ENCODE peak calls at places on chromosomes 3 and 15, in seven cellular contexts. W, X, G, R, C, H and M are unnamed samples.

GRCh38 chr3:4720316-4721075 is 227.3 kb downstream of the ITPR1 start:
- DNase-seq in H (peak), X (no peak), W (peak), C (peak), G (peak), R (no peak), M (peak)

GRCh38 chr15:66115568-66116206 is 137.9 kb downstream of the MEGF11 start:
- DNase-seq in R (no peak), H (peak), X (peak), G (no peak), C (no peak), W (no peak), M (no peak)

GRCh38 chr3:69385723-69386483 is at the start of gene FRMD4B:
- DNase-seq in R (no peak), C (peak), X (peak), H (peak), G (peak), W (no peak), M (peak)

GRCh38 chr15:92077353-92078080 is 224.0 kb downstream of the SLCO3A1 start:
- DNase-seq in R (no peak), C (peak), G (peak), W (peak), X (no peak), H (peak), M (peak)

GRCh38 chr3:126961191-126961790 is 21.6 kb upstream of the PLXNA1 start:
- DNase-seq in C (peak), X (peak), W (peak), G (peak), H (no peak), R (no peak), M (no peak)

GRCh38 chr15:27808182-27808581 is 290.9 kb downstream of the OCA2 start:
- DNase-seq in H (no peak), C (no peak), R (no peak), W (no peak), X (no peak), G (no peak), M (no peak)

GRCh38 chr15:73927003-73927475 is 777 bp downstream of the LOXL1 start:
- DNase-seq in W (peak), R (no peak), C (peak), X (peak), H (peak), G (peak), M (peak)

GRCh38 chr15:59537384-59537783 is 74.2 kb upstream of the GCNT3 start:
- DNase-seq in X (no peak), C (no peak), R (no peak), W (no peak), H (no peak), G (no peak), M (no peak)

GRCh38 chr15:85592148-85592547 is 202.6 kb downstream of the KLHL25 start:
- DNase-seq in R (peak), W (peak), H (no peak), G (no peak), C (no peak), X (no peak), M (no peak)

GRCh38 chr3:32307591-32307990 is 69.1 kb downstream of the CMTM8 start:
- DNase-seq in W (no peak), G (no peak), R (no peak), X (no peak), H (no peak), C (no peak), M (no peak)

GRCh38 chr15:66229790-66230460 is 23.6 kb downstream of the MEGF11 start:
- DNase-seq in W (no peak), G (no peak), C (no peak), H (no peak), R (no peak), X (peak), M (no peak)

GRCh38 chr15:101110681-101111569 is 140.9 kb downstream of the CHSY1 start:
- DNase-seq in C (peak), G (no peak), R (no peak), X (peak), H (no peak), W (no peak), M (no peak)

GRCh38 chr3:38006031-38006430 is 15.4 kb downstream of the VILL start:
- DNase-seq in G (no peak), W (no peak), X (peak), R (no peak), C (no peak), H (no peak), M (no peak)

GRCh38 chr15:71806452-71806931 is 3.9 kb upstream of the NR2E3 start:
- DNase-seq in W (peak), G (no peak), H (no peak), C (no peak), X (no peak), R (peak), M (no peak)

GRCh38 chr3:195172896-195173295 is 98.1 kb downstream of the XXYLT1 start:
- DNase-seq in G (no peak), R (no peak), C (peak), X (no peak), W (no peak), H (no peak), M (no peak)

GRCh38 chr3:65259946-65260345 is 572.1 kb upstream of the ADAMTS9 start:
- DNase-seq in X (no peak), C (no peak), G (no peak), H (no peak), R (no peak), W (no peak), M (no peak)

GRCh38 chr3:41362638-41363559 is 163.6 kb downstream of the CTNNB1 start:
- DNase-seq in G (no peak), X (no peak), R (no peak), H (peak), C (no peak), W (no peak), M (no peak)

GRCh38 chr3:54891540-54891897 is 36.3 kb downstream of the LRTM1 start:
- DNase-seq in R (peak), C (peak), X (peak), G (peak), W (peak), H (peak), M (peak)

GRCh38 chr3:129038121-129038855 is 22.3 kb upstream of the GP9 start:
- DNase-seq in H (no peak), W (no peak), C (no peak), X (no peak), G (no peak), R (no peak), M (no peak)

GRCh38 chr3:23100106-23100505 is 103.0 kb upstream of the UBE2E2 start:
- DNase-seq in R (no peak), W (no peak), C (no peak), H (no peak), G (no peak), X (no peak), M (no peak)

GRCh38 chr3:1092771-1093170 is at the start of gene CNTN6:
- DNase-seq in W (no peak), H (peak), G (no peak), X (no peak), C (no peak), R (no peak), M (no peak)

GRCh38 chr3:11581237-11582122 is 62.2 kb downstream of the VGLL4 start:
- DNase-seq in G (no peak), H (no peak), W (no peak), C (peak), X (no peak), R (no peak), M (no peak)

GRCh38 chr3:194121881-194122280 is 14.1 kb upstream of the HES1 start:
- DNase-seq in G (no peak), R (no peak), X (no peak), H (peak), W (peak), C (peak), M (peak)

GRCh38 chr15:62067448-62068044 is 769 bp downstream of the C2CD4A start:
- DNase-seq in G (peak), W (no peak), R (no peak), C (no peak), H (peak), X (peak), M (peak)

GRCh38 chr3:97967966-97968365 is 4.3 kb downstream of the RIOX2 start:
- DNase-seq in W (no peak), C (no peak), H (no peak), G (no peak), X (no peak), R (no peak), M (no peak)
- TF ChIP-seq CTCF in W (peak), C (no peak), H (no peak), G (no peak), X (no peak), R (no peak), M (peak)

GRCh38 chr3:157363393-157363792 is 73.3 kb upstream of the PTX3 start:
- DNase-seq in R (no peak), H (no peak), G (no peak), W (no peak), X (no peak), C (no peak), M (no peak)
- H3K4me3 ChIP-seq in R (no peak), H (no peak), G (no peak), W (no peak), X (no peak), C (no peak), M (no peak)

GRCh38 chr3:13570391-13571194 is 21.7 kb downstream of the FBLN2 start:
- DNase-seq in W (no peak), G (peak), R (no peak), X (peak), C (no peak), H (no peak), M (no peak)
- TF ChIP-seq CTCF in W (no peak), G (peak), R (no peak), X (no peak), C (no peak), H (no peak), M (no peak)

DNA sequence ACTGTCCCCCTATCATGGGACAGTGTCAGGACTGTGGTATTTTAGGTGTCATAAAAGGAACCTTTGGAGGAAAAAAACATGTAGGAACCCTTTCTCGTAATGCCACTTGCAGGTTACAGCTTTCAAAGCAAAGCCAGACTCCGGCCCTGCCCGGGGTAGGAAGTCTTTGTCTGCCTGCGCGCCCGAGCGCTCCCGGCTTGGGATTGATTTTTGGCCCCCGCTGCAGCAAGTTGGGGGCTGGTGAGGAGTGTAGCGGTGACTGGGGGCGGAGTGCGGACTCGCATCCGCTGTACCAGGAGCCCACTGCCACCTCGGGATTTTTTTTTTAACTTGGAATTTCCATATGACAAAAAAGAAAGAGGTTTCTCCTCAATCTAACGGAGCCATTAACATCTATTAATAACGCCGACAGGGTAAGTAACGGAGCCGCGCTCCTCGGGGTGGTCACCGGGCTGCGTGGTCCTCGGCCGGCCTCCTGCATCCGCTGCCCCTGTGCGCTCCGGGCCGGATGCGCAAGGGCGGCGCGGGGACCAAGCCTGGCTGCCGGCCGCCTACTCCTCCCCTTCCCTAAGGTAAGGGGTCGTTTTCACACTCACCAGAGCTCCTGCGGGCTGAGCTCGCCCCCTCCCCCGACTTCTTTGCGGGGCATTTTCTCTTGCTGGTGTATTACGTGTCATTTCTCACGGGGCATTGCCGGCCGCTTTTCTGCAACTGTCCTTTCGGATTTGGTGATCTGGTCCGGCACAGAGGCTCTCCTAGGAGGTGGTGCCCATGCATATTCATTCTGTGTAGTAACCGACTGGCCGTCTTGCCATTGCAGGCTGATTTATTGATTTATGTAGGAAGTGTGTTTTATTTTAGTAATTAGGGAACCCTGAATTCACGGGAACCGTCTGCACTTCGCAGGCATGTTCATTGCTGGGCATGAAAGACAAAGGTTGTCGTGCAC is 219.8 kb upstream of the TOPAZ1 start:
- DNase-seq in C (no peak), W (no peak), R (no peak), H (no peak), G (no peak), X (no peak), M (no peak)
- H3K4me3 ChIP-seq in C (no peak), W (no peak), R (peak), H (no peak), G (peak), X (peak), M (no peak)

GRCh38 chr15:86877171-86877631 is 797.5 kb downstream of the AGBL1 start:
- DNase-seq in R (no peak), W (peak), C (no peak), G (no peak), H (peak), X (no peak), M (no peak)
- TF ChIP-seq CTCF in R (no peak), W (no peak), C (no peak), G (peak), H (peak), X (no peak), M (no peak)

GRCh38 chr3:115624029-115624645 is 827 bp downstream of the GAP43 start:
- DNase-seq in W (no peak), R (no peak), X (no peak), C (no peak), H (no peak), G (no peak), M (no peak)

GRCh38 chr3:115626711-115627110 is 3.4 kb downstream of the GAP43 start:
- DNase-seq in X (no peak), H (no peak), C (no peak), W (no peak), G (no peak), R (no peak), M (no peak)

GRCh38 chr3:115624898-115625297 is 1.6 kb downstream of the GAP43 start:
- DNase-seq in H (no peak), C (no peak), G (no peak), X (no peak), W (no peak), R (no peak), M (no peak)

GRCh38 chr3:115626006-115626409 is 2.7 kb downstream of the GAP43 start:
- DNase-seq in C (no peak), R (no peak), X (no peak), G (no peak), H (no peak), W (no peak), M (no peak)

GRCh38 chr3:115623414-115623868 is at the start of gene GAP43:
- DNase-seq in G (peak), R (peak), X (no peak), W (no peak), C (no peak), H (peak), M (no peak)
- H3K4me3 ChIP-seq in G (peak), R (peak), X (no peak), W (no peak), C (no peak), H (no peak), M (no peak)

GRCh38 chr3:84958495-84959469 is at the start of gene CADM2:
- DNase-seq in C (peak), X (peak), R (peak), W (peak), H (peak), G (peak), M (peak)
- TF ChIP-seq CTCF in C (no peak), X (peak), R (peak), W (peak), H (peak), G (peak), M (no peak)